ENCODE peak calls at places on chromosomes 12 and 14, in eight cellular contexts. E is ovary, S is fibroblast of pulmonary artery, R is coronary artery, O is WERI-Rb-1, F is lower leg skin, J is A549, I is BJ. G is an unnamed sample.

GRCh38 chr12:46221255-46222128 is 47.4 kb downstream of the SLC38A1 start:
- DNase-seq in E (no peak), S (peak), R (no peak), O (no peak), F (no peak), J (no peak), I (no peak), G (no peak)

GRCh38 chr12:33588082-33588712 is 148.6 kb upstream of the SYT10 start:
- DNase-seq in E (no peak), S (peak), R (no peak), O (no peak), F (no peak), J (peak), I (no peak), G (no peak)

GRCh38 chr12:7503686-7504085 is at the start of gene CD163:
- DNase-seq in E (no peak), S (no peak), R (no peak), O (no peak), F (no peak), J (no peak), I (no peak), G (no peak)

GRCh38 chr14:100708349-100709217 is 18.1 kb upstream of the DLK1 start:
- DNase-seq in E (peak), S (peak), R (no peak), O (peak), F (no peak), J (no peak), I (no peak), G (no peak)

GRCh38 chr12:130796985-130797686 is 41.9 kb downstream of the STX2 start:
- DNase-seq in E (no peak), S (no peak), R (no peak), O (no peak), F (no peak), J (no peak), I (no peak), G (no peak)

GRCh38 chr12:91630906-91631305 is 448.3 kb upstream of the DCN start:
- DNase-seq in E (no peak), S (no peak), R (no peak), O (no peak), F (no peak), J (no peak), I (no peak), G (no peak)

GRCh38 chr12:124578854-124579253 is 11.4 kb upstream of the NCOR2 start:
- DNase-seq in E (no peak), S (no peak), R (no peak), O (peak), F (no peak), J (no peak), I (no peak), G (no peak)

GRCh38 chr14:92937229-92937937 is 14.4 kb downstream of the CHGA start:
- DNase-seq in E (no peak), S (no peak), R (no peak), O (no peak), F (no peak), J (peak), I (no peak), G (no peak)

GRCh38 chr12:58668831-58669230 is 251.5 kb downstream of the LRIG3 start:
- DNase-seq in E (no peak), S (peak), R (no peak), O (no peak), F (no peak), J (no peak), I (peak), G (no peak)

GRCh38 chr14:33315721-33316120 is 377.0 kb downstream of the NPAS3 start:
- DNase-seq in E (no peak), S (no peak), R (no peak), O (no peak), F (no peak), J (no peak), I (no peak), G (no peak)

GRCh38 chr14:74905595-74906142 is 17.4 kb downstream of the RPS6KL1 start:
- DNase-seq in E (peak), S (peak), R (no peak), O (peak), F (peak), J (peak), I (no peak), G (peak)

GRCh38 chr12:118237908-118238307 is 102.0 kb downstream of the PEBP1 start:
- DNase-seq in E (no peak), S (peak), R (no peak), O (no peak), F (no peak), J (peak), I (peak), G (no peak)

GRCh38 chr12:9345163-9345562 is 137.0 kb upstream of the PZP start:
- DNase-seq in E (no peak), S (no peak), R (no peak), O (no peak), F (no peak), J (no peak), I (no peak), G (no peak)

GRCh38 chr14:83706555-83706954 is 1823.4 kb upstream of the FLRT2 start:
- DNase-seq in E (no peak), S (no peak), R (no peak), O (no peak), F (no peak), J (no peak), I (peak), G (no peak)

GRCh38 chr12:121812921-121813896 is 9.4 kb downstream of the SETD1B start:
- DNase-seq in E (no peak), S (peak), R (no peak), O (no peak), F (no peak), J (no peak), I (no peak), G (no peak)

GRCh38 chr12:124680863-124681778 is 113.7 kb upstream of the NCOR2 start:
- DNase-seq in E (peak), S (peak), R (no peak), O (peak), F (no peak), J (peak), I (no peak), G (peak)

GRCh38 chr12:130183585-130184370 is 21.5 kb downstream of the FZD10 start:
- DNase-seq in E (no peak), S (no peak), R (no peak), O (no peak), F (no peak), J (no peak), I (no peak), G (no peak)

GRCh38 chr14:73739899-73740685 is 25.9 kb upstream of the PNMA1 start:
- DNase-seq in E (peak), S (no peak), R (no peak), O (no peak), F (no peak), J (no peak), I (no peak), G (no peak)

GRCh38 chr12:70305794-70306193 is 60.3 kb upstream of the KCNMB4 start:
- DNase-seq in E (no peak), S (no peak), R (no peak), O (no peak), F (no peak), J (no peak), I (no peak), G (no peak)
- TF ChIP-seq CTCF in E (no peak), S (no peak), R (no peak), O (no peak), F (no peak), J (no peak), I (no peak), G (no peak)

GRCh38 chr14:53152909-53153701 is at the start of gene DDHD1:
- DNase-seq in E (peak), S (peak), R (peak), O (peak), F (peak), J (peak), I (no peak), G (peak)

GRCh38 chr14:53153702-53154112 is 584 bp upstream of the DDHD1 start:
- DNase-seq in E (no peak), S (no peak), R (no peak), O (no peak), F (no peak), J (no peak), I (no peak), G (no peak)

GRCh38 chr14:53151867-53152626 is 1.1 kb downstream of the DDHD1 start:
- DNase-seq in E (peak), S (peak), R (peak), O (peak), F (peak), J (peak), I (no peak), G (peak)

GRCh38 chr14:53152627-53152908 is 555 bp downstream of the DDHD1 start:
- DNase-seq in E (no peak), S (peak), R (no peak), O (no peak), F (no peak), J (peak), I (no peak), G (no peak)

GRCh38 chr14:53156238-53156637 is 3.1 kb upstream of the DDHD1 start:
- DNase-seq in E (no peak), S (no peak), R (no peak), O (no peak), F (no peak), J (no peak), I (no peak), G (no peak)
- H3K4me3 ChIP-seq in E (no peak), S (no peak), R (no peak), O (no peak), F (no peak), J (no peak), I (no peak), G (no peak)

DNA sequence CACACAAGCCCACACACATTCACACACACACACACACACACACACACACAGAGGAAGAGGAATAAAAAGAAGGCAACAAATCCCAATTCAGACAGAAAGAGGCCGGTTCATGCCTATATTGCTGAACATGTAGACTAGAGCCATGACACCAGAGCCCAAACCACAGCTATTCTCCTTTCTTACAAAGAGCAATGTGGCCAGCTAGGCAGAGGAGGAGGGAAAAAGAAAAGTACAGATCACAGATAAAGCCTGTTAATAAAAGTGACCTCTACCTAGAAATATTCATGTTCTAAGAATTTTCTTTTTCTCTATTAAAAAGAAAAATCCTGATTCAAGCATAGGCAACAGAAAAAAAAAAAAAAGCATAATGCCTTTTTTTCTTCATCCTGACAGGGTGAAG is 405.0 kb upstream of the FLRT2 start:
- DNase-seq in E (no peak), S (no peak), R (no peak), O (no peak), F (no peak), J (no peak), I (no peak), G (no peak)
- TF ChIP-seq CTCF in E (no peak), S (no peak), R (no peak), O (no peak), F (no peak), J (no peak), I (no peak), G (no peak)

GRCh38 chr14:105477659-105478623 is 3.3 kb downstream of the CRIP2 start:
- DNase-seq in E (no peak), S (no peak), R (no peak), O (no peak), F (no peak), J (no peak), I (no peak), G (no peak)

GRCh38 chr14:105478624-105479305 is 4.1 kb downstream of the CRIP2 start:
- DNase-seq in E (peak), S (no peak), R (no peak), O (no peak), F (no peak), J (no peak), I (no peak), G (no peak)

GRCh38 chr14:105475269-105475915 is 771 bp downstream of the CRIP2 start:
- DNase-seq in E (peak), S (no peak), R (peak), O (no peak), F (peak), J (no peak), I (no peak), G (no peak)

GRCh38 chr14:105475916-105476845 is 1.6 kb downstream of the CRIP2 start:
- DNase-seq in E (peak), S (peak), R (peak), O (no peak), F (peak), J (no peak), I (no peak), G (no peak)

GRCh38 chr14:105476937-105477658 is 2.5 kb downstream of the CRIP2 start:
- DNase-seq in E (no peak), S (no peak), R (no peak), O (no peak), F (no peak), J (no peak), I (no peak), G (no peak)
- H3K4me3 ChIP-seq in E (no peak), S (peak), R (peak), O (no peak), F (no peak), J (no peak), I (no peak), G (no peak)

GRCh38 chr12:62221107-62221506 is 39.1 kb upstream of the USP15 start:
- DNase-seq in E (no peak), S (no peak), R (no peak), O (no peak), F (no peak), J (no peak), I (no peak), G (no peak)
- TF ChIP-seq CTCF in E (no peak), S (no peak), R (no peak), O (no peak), F (no peak), J (no peak), I (no peak), G (no peak)

GRCh38 chr14:35809597-35809996 is 502 bp upstream of the RALGAPA1 start:
- DNase-seq in E (no peak), S (no peak), R (no peak), O (no peak), F (no peak), J (no peak), I (no peak), G (no peak)
- H3K4me3 ChIP-seq in E (peak), S (peak), R (peak), O (no peak), F (no peak), J (peak), I (peak), G (no peak)

GRCh38 chr12:56571131-56571530 is 49.5 kb downstream of the RBMS2 start:
- DNase-seq in E (no peak), S (peak), R (no peak), O (no peak), F (no peak), J (no peak), I (no peak), G (no peak)

DNA sequence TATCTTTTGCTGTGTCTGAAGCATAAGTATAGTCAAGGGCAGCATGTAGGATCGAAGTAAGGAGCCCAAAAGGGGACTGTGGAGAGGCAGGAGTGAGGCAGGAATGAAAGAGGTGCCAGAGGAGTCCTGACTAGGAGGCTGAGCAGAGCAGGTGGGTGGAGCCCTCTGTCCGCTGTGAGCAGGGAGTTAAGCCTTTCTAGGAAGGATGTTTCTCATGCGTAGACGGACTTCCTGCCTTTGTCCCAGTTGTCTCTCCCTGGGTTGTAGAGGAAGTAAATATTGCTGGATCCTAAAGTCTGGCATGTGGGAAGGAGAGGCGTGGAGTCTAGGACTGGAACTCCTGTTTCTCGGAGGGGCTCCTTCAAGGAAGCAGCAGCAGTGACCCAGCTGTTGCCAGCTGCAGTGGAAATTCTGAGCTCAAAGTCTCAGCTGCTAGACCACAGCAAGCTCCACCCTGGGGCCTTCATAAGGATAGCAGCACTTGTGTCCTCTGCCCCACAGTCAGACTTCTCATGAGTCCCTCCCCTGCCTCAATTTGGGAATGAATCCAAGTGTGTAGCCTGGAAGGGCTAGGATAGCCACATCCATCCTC is 44.0 kb downstream of the RBMS2 start:
- DNase-seq in E (peak), S (peak), R (peak), O (peak), F (peak), J (peak), I (peak), G (no peak)
- TF ChIP-seq CTCF in E (no peak), S (peak), R (no peak), O (no peak), F (no peak), J (no peak), I (peak), G (no peak)